ENCODE peak calls at places on chromosomes 1 and 21, in six cellular contexts. One of them, this sample, is unnamed.

GRCh38 chr1:24071941-24072340 is 40.0 kb downstream of the MYOM3 start:
- DNase-seq in esophagus squamous epithelium: no peak
- DNase-seq in GM06990: no peak
- DNase-seq in keratinocyte: no peak
- DNase-seq in transverse colon: no peak
- DNase-seq in glutamatergic neuron: no peak
- DNase-seq in this sample: no peak

GRCh38 chr1:216903389-216903754 is 180.1 kb upstream of the ESRRG start:
- DNase-seq in GM06990: no peak
- DNase-seq in transverse colon: no peak
- DNase-seq in esophagus squamous epithelium: no peak
- DNase-seq in keratinocyte: peak
- DNase-seq in glutamatergic neuron: peak
- DNase-seq in this sample: no peak

GRCh38 chr1:62962014-62962793 is 178.3 kb downstream of the ATG4C start:
- DNase-seq in keratinocyte: no peak
- DNase-seq in transverse colon: no peak
- DNase-seq in glutamatergic neuron: no peak
- DNase-seq in esophagus squamous epithelium: no peak
- DNase-seq in GM06990: no peak
- DNase-seq in this sample: no peak

GRCh38 chr1:203306970-203307541 is 1.7 kb downstream of the BTG2 start:
- DNase-seq in transverse colon: peak
- DNase-seq in glutamatergic neuron: peak
- DNase-seq in keratinocyte: no peak
- DNase-seq in esophagus squamous epithelium: no peak
- DNase-seq in GM06990: peak
- DNase-seq in this sample: no peak

GRCh38 chr1:62384276-62385005 is 52.4 kb upstream of the USP1 start:
- DNase-seq in glutamatergic neuron: no peak
- DNase-seq in GM06990: no peak
- DNase-seq in keratinocyte: no peak
- DNase-seq in transverse colon: no peak
- DNase-seq in esophagus squamous epithelium: no peak
- DNase-seq in this sample: peak

GRCh38 chr1:17225140-17225539 is 20.2 kb downstream of the PADI1 start:
- DNase-seq in GM06990: no peak
- DNase-seq in esophagus squamous epithelium: no peak
- DNase-seq in glutamatergic neuron: no peak
- DNase-seq in transverse colon: no peak
- DNase-seq in keratinocyte: no peak
- DNase-seq in this sample: no peak

GRCh38 chr1:72178266-72178665 is 104.1 kb downstream of the NEGR1 start:
- DNase-seq in esophagus squamous epithelium: no peak
- DNase-seq in keratinocyte: no peak
- DNase-seq in GM06990: no peak
- DNase-seq in transverse colon: no peak
- DNase-seq in glutamatergic neuron: no peak
- DNase-seq in this sample: no peak

GRCh38 chr1:170723518-170723917 is 59.6 kb downstream of the PRRX1 start:
- DNase-seq in glutamatergic neuron: no peak
- DNase-seq in GM06990: no peak
- DNase-seq in keratinocyte: no peak
- DNase-seq in transverse colon: no peak
- DNase-seq in esophagus squamous epithelium: no peak
- DNase-seq in this sample: no peak

GRCh38 chr1:221149676-221150075 is 270.4 kb downstream of the HLX start:
- DNase-seq in GM06990: no peak
- DNase-seq in esophagus squamous epithelium: no peak
- DNase-seq in glutamatergic neuron: no peak
- DNase-seq in keratinocyte: no peak
- DNase-seq in transverse colon: no peak
- DNase-seq in this sample: no peak

GRCh38 chr1:5820026-5820421 is 172.2 kb downstream of the NPHP4 start:
- DNase-seq in transverse colon: no peak
- DNase-seq in glutamatergic neuron: no peak
- DNase-seq in esophagus squamous epithelium: no peak
- DNase-seq in GM06990: no peak
- DNase-seq in keratinocyte: no peak
- DNase-seq in this sample: no peak

GRCh38 chr1:169595764-169596711 is 9.8 kb upstream of the F5 start:
- DNase-seq in esophagus squamous epithelium: no peak
- DNase-seq in GM06990: no peak
- DNase-seq in transverse colon: no peak
- DNase-seq in glutamatergic neuron: no peak
- DNase-seq in keratinocyte: no peak
- DNase-seq in this sample: peak

GRCh38 chr1:211609120-211610024 is 30.4 kb upstream of the SLC30A1 start:
- DNase-seq in glutamatergic neuron: no peak
- DNase-seq in GM06990: no peak
- DNase-seq in keratinocyte: no peak
- DNase-seq in transverse colon: no peak
- DNase-seq in esophagus squamous epithelium: no peak
- DNase-seq in this sample: no peak

GRCh38 chr1:27626031-27626935 is 8.7 kb downstream of the FGR start:
- DNase-seq in esophagus squamous epithelium: no peak
- DNase-seq in keratinocyte: no peak
- DNase-seq in transverse colon: no peak
- DNase-seq in glutamatergic neuron: no peak
- DNase-seq in GM06990: peak
- DNase-seq in this sample: no peak

GRCh38 chr1:28971980-28972771 is 57.8 kb downstream of the EPB41 start:
- DNase-seq in glutamatergic neuron: no peak
- DNase-seq in esophagus squamous epithelium: no peak
- DNase-seq in GM06990: no peak
- DNase-seq in transverse colon: no peak
- DNase-seq in keratinocyte: peak
- DNase-seq in this sample: no peak

GRCh38 chr1:8517579-8518489 is 199.9 kb downstream of the SLC45A1 start:
- DNase-seq in GM06990: no peak
- DNase-seq in transverse colon: no peak
- DNase-seq in keratinocyte: no peak
- DNase-seq in esophagus squamous epithelium: no peak
- DNase-seq in glutamatergic neuron: no peak
- DNase-seq in this sample: peak

GRCh38 chr1:89670168-89670567 is 37.2 kb downstream of the LRRC8C start:
- DNase-seq in esophagus squamous epithelium: no peak
- DNase-seq in GM06990: peak
- DNase-seq in keratinocyte: no peak
- DNase-seq in glutamatergic neuron: no peak
- DNase-seq in transverse colon: no peak
- DNase-seq in this sample: peak

GRCh38 chr1:20250346-20250989 is 40.2 kb upstream of the VWA5B1 start:
- DNase-seq in glutamatergic neuron: no peak
- DNase-seq in keratinocyte: no peak
- DNase-seq in GM06990: peak
- DNase-seq in esophagus squamous epithelium: no peak
- DNase-seq in transverse colon: peak
- DNase-seq in this sample: peak

GRCh38 chr21:43375006-43375826 is 51.7 kb downstream of the SIK1 start:
- DNase-seq in transverse colon: no peak
- DNase-seq in esophagus squamous epithelium: no peak
- DNase-seq in GM06990: no peak
- DNase-seq in glutamatergic neuron: peak
- DNase-seq in keratinocyte: no peak
- DNase-seq in this sample: no peak

GRCh38 chr1:37704966-37705365 is 12.7 kb downstream of the CDCA8 start:
- DNase-seq in transverse colon: no peak
- DNase-seq in GM06990: no peak
- DNase-seq in glutamatergic neuron: no peak
- DNase-seq in keratinocyte: no peak
- DNase-seq in esophagus squamous epithelium: no peak
- DNase-seq in this sample: no peak

GRCh38 chr1:92882817-92883216 is 51.0 kb downstream of the RPL5 start:
- DNase-seq in transverse colon: peak
- DNase-seq in esophagus squamous epithelium: no peak
- DNase-seq in glutamatergic neuron: no peak
- DNase-seq in GM06990: no peak
- DNase-seq in keratinocyte: no peak
- DNase-seq in this sample: no peak

GRCh38 chr1:2868571-2868970 is 67.1 kb upstream of the TTC34 start:
- DNase-seq in GM06990: no peak
- DNase-seq in esophagus squamous epithelium: no peak
- DNase-seq in keratinocyte: no peak
- DNase-seq in glutamatergic neuron: no peak
- DNase-seq in transverse colon: no peak
- DNase-seq in this sample: no peak

GRCh38 chr1:10430216-10431064 is at the start of gene CENPS:
- DNase-seq in transverse colon: peak
- DNase-seq in esophagus squamous epithelium: no peak
- DNase-seq in glutamatergic neuron: peak
- DNase-seq in keratinocyte: no peak
- DNase-seq in GM06990: peak
- DNase-seq in this sample: peak

GRCh38 chr21:43824250-43824882 is 35.0 kb downstream of the RRP1 start:
- DNase-seq in esophagus squamous epithelium: no peak
- DNase-seq in keratinocyte: no peak
- DNase-seq in transverse colon: no peak
- DNase-seq in glutamatergic neuron: no peak
- DNase-seq in GM06990: no peak
- DNase-seq in this sample: no peak

GRCh38 chr1:109639841-109640184 is 16.1 kb upstream of the GSTM4 start:
- DNase-seq in transverse colon: peak
- DNase-seq in keratinocyte: no peak
- DNase-seq in GM06990: no peak
- DNase-seq in esophagus squamous epithelium: no peak
- DNase-seq in glutamatergic neuron: no peak
- DNase-seq in this sample: no peak
- TF ChIP-seq CTCF in transverse colon: no peak
- TF ChIP-seq CTCF in keratinocyte: no peak
- TF ChIP-seq CTCF in GM06990: no peak
- TF ChIP-seq CTCF in esophagus squamous epithelium: no peak
- TF ChIP-seq CTCF in glutamatergic neuron: no peak
- TF ChIP-seq CTCF in this sample: no peak

GRCh38 chr21:33901421-33902288 is 13.9 kb downstream of the ATP5PO start:
- DNase-seq in transverse colon: no peak
- DNase-seq in esophagus squamous epithelium: no peak
- DNase-seq in keratinocyte: no peak
- DNase-seq in GM06990: no peak
- DNase-seq in glutamatergic neuron: peak
- DNase-seq in this sample: peak
- TF ChIP-seq CTCF in transverse colon: peak
- TF ChIP-seq CTCF in esophagus squamous epithelium: no peak
- TF ChIP-seq CTCF in keratinocyte: peak
- TF ChIP-seq CTCF in GM06990: peak
- TF ChIP-seq CTCF in glutamatergic neuron: peak
- TF ChIP-seq CTCF in this sample: peak

DNA sequence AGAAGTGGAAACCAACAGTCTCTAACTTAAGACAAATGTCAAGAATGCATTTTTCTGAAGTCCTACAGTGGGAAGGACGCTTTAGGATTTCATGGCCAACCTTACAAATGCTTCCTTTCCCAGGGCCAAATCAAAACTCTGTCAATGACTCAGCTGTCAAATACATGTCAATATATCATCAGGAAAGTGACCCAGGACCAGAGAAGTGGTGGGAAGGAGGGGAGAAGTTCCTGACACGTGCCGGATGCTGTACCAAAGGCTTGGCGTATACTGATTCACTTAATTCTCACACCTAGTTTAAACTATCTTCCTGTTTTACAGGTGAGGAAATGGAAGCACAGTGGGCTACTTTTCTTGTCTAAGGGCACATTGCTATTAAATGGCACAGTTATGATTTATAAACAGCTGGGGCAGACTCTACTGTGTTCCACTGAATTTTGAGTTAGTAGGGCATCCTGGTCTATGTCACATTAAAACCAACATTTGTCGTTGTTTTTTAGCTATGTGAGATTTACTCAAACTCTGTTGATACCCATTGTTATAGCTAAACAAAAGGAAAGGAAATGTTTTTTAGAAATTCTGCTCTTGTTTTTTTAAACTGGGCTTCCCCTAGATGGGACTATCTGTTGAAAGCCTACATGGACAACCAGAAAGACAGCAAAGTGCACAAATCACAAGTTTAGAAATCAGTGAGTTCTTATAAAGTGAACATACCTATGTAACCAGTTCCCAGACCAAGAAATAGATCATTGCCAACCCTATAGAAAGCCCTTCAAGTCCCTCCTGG is 208.2 kb upstream of the SGIP1 start:
- DNase-seq in GM06990: no peak
- DNase-seq in transverse colon: no peak
- DNase-seq in keratinocyte: no peak
- DNase-seq in esophagus squamous epithelium: no peak
- DNase-seq in glutamatergic neuron: no peak
- DNase-seq in this sample: no peak
- TF ChIP-seq CTCF in GM06990: no peak
- TF ChIP-seq CTCF in transverse colon: no peak
- TF ChIP-seq CTCF in keratinocyte: no peak
- TF ChIP-seq CTCF in esophagus squamous epithelium: no peak
- TF ChIP-seq CTCF in glutamatergic neuron: no peak
- TF ChIP-seq CTCF in this sample: no peak

DNA sequence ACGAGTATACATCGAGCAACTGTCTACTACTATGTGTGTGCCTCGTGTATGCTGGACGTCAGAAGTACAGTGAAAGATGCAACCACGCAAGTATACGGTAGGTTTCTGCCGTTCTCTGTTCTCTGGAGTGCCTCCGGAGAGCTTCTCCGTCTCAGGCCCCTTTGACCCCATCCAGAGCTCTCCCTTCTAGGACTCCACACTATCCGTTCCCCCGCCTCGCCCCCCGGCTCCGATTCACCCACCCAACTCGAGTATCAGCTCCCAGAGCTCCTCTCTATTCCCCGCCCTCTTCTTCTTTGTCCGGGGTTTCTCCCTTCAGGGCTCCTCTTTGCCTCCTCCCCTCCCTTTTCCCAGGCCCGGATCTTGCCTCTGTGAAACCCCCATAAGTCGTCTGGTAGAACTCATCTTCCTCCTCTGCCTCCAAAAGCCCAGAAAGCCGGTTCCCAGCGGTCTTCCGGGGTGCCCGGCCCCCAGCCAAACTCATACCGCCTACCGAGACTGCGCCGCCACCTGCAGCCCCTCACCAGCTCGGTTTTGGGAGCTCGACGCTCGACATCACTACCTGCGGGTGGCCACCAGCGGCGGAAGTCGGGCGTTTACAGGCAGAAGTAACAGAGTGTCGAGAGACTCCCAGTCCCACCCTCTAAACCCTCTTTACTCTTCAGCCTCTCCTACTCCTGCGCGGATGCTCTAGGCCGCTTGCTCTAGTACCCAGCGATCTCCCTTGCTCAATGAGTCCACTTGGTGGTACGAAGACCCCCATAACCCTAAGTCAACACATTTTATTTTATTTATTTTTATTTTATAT is at the start of gene VPS72:
- DNase-seq in keratinocyte: no peak
- DNase-seq in transverse colon: peak
- DNase-seq in glutamatergic neuron: peak
- DNase-seq in GM06990: peak
- DNase-seq in esophagus squamous epithelium: peak
- DNase-seq in this sample: peak
- TF ChIP-seq CTCF in keratinocyte: no peak
- TF ChIP-seq CTCF in transverse colon: peak
- TF ChIP-seq CTCF in glutamatergic neuron: no peak
- TF ChIP-seq CTCF in GM06990: no peak
- TF ChIP-seq CTCF in esophagus squamous epithelium: peak
- TF ChIP-seq CTCF in this sample: no peak

GRCh38 chr21:15894596-15894995 is 164.8 kb downstream of the USP25 start:
- DNase-seq in transverse colon: no peak
- DNase-seq in keratinocyte: no peak
- DNase-seq in esophagus squamous epithelium: no peak
- DNase-seq in glutamatergic neuron: no peak
- DNase-seq in GM06990: no peak
- DNase-seq in this sample: peak
- TF ChIP-seq CTCF in transverse colon: no peak
- TF ChIP-seq CTCF in keratinocyte: no peak
- TF ChIP-seq CTCF in esophagus squamous epithelium: no peak
- TF ChIP-seq CTCF in glutamatergic neuron: no peak
- TF ChIP-seq CTCF in GM06990: no peak
- TF ChIP-seq CTCF in this sample: peak

This sample was measured in cardiac muscle cell.